ENCODE peak calls at places on chromosomes 6 and 20, in six cellular contexts. One of them, this sample, is unnamed.

GRCh38 chr6:45830441-45831139 is 185.1 kb downstream of the CLIC5 start:
- DNase-seq in heart right ventricle: no peak
- DNase-seq in CD8-positive, alpha-beta memory T cell: no peak
- DNase-seq in transverse colon: peak; percentile 35
- DNase-seq in right atrium auricular region: no peak
- DNase-seq in aorta: no peak
- DNase-seq in this sample: no peak

GRCh38 chr6:25173951-25174474 is 105.2 kb upstream of the CARMIL1 start:
- DNase-seq in heart right ventricle: no peak
- DNase-seq in CD8-positive, alpha-beta memory T cell: no peak
- DNase-seq in transverse colon: no peak
- DNase-seq in right atrium auricular region: no peak
- DNase-seq in aorta: no peak
- DNase-seq in this sample: no peak

GRCh38 chr6:90691823-90692222 is 105.0 kb upstream of the MAP3K7 start:
- DNase-seq in heart right ventricle: no peak
- DNase-seq in CD8-positive, alpha-beta memory T cell: no peak
- DNase-seq in transverse colon: no peak
- DNase-seq in right atrium auricular region: no peak
- DNase-seq in aorta: no peak
- DNase-seq in this sample: no peak

GRCh38 chr6:169132361-169132895 is 121.2 kb downstream of the THBS2 start:
- DNase-seq in heart right ventricle: no peak
- DNase-seq in CD8-positive, alpha-beta memory T cell: no peak
- DNase-seq in transverse colon: no peak
- DNase-seq in right atrium auricular region: no peak
- DNase-seq in aorta: no peak
- DNase-seq in this sample: no peak

GRCh38 chr6:149293244-149293643 is 24.3 kb upstream of the TAB2 start:
- DNase-seq in heart right ventricle: no peak
- DNase-seq in CD8-positive, alpha-beta memory T cell: no peak
- DNase-seq in transverse colon: no peak
- DNase-seq in right atrium auricular region: no peak
- DNase-seq in aorta: no peak
- DNase-seq in this sample: no peak

GRCh38 chr6:70221025-70221714 is 81.7 kb downstream of the COL9A1 start:
- DNase-seq in heart right ventricle: no peak
- DNase-seq in CD8-positive, alpha-beta memory T cell: no peak
- DNase-seq in transverse colon: no peak
- DNase-seq in right atrium auricular region: no peak
- DNase-seq in aorta: no peak
- DNase-seq in this sample: no peak

GRCh38 chr6:86937219-86938079 is at the start of gene HTR1E:
- DNase-seq in heart right ventricle: no peak
- DNase-seq in CD8-positive, alpha-beta memory T cell: no peak
- DNase-seq in transverse colon: no peak
- DNase-seq in right atrium auricular region: no peak
- DNase-seq in aorta: no peak
- DNase-seq in this sample: peak; percentile 62

GRCh38 chr6:25418463-25419052 is 139.4 kb downstream of the CARMIL1 start:
- DNase-seq in heart right ventricle: no peak
- DNase-seq in CD8-positive, alpha-beta memory T cell: no peak
- DNase-seq in transverse colon: no peak
- DNase-seq in right atrium auricular region: no peak
- DNase-seq in aorta: no peak
- DNase-seq in this sample: no peak

GRCh38 chr6:83597511-83597910 is 85.2 kb downstream of the PRSS35 start:
- DNase-seq in heart right ventricle: no peak
- DNase-seq in CD8-positive, alpha-beta memory T cell: no peak
- DNase-seq in transverse colon: no peak
- DNase-seq in right atrium auricular region: no peak
- DNase-seq in aorta: no peak
- DNase-seq in this sample: no peak

GRCh38 chr20:58150772-58151171 is 77.7 kb downstream of the ANKRD60 start:
- DNase-seq in heart right ventricle: no peak
- DNase-seq in CD8-positive, alpha-beta memory T cell: no peak
- DNase-seq in transverse colon: peak; percentile 63
- DNase-seq in right atrium auricular region: no peak
- DNase-seq in aorta: no peak
- DNase-seq in this sample: peak; percentile 72

GRCh38 chr6:156840606-156841005 is 63.4 kb downstream of the ARID1B start:
- DNase-seq in heart right ventricle: no peak
- DNase-seq in CD8-positive, alpha-beta memory T cell: no peak
- DNase-seq in transverse colon: no peak
- DNase-seq in right atrium auricular region: no peak
- DNase-seq in aorta: no peak
- DNase-seq in this sample: no peak

GRCh38 chr20:63520594-63520938 is at the start of gene PPDPF:
- DNase-seq in heart right ventricle: peak; percentile 89
- DNase-seq in CD8-positive, alpha-beta memory T cell: peak; percentile 79
- DNase-seq in transverse colon: peak; percentile 89
- DNase-seq in right atrium auricular region: peak; percentile 85
- DNase-seq in aorta: no peak
- DNase-seq in this sample: peak; percentile 96

GRCh38 chr6:85660181-85660611 is 17.5 kb upstream of the SYNCRIP start:
- DNase-seq in heart right ventricle: no peak
- DNase-seq in CD8-positive, alpha-beta memory T cell: no peak
- DNase-seq in transverse colon: no peak
- DNase-seq in right atrium auricular region: no peak
- DNase-seq in aorta: no peak
- DNase-seq in this sample: no peak

GRCh38 chr6:117629119-117629518 is 26.8 kb upstream of the GOPC start:
- DNase-seq in heart right ventricle: no peak
- DNase-seq in CD8-positive, alpha-beta memory T cell: no peak
- DNase-seq in transverse colon: no peak
- DNase-seq in right atrium auricular region: no peak
- DNase-seq in aorta: no peak
- DNase-seq in this sample: no peak

GRCh38 chr6:139568956-139569538 is 194.6 kb upstream of the CITED2 start:
- DNase-seq in heart right ventricle: no peak
- DNase-seq in CD8-positive, alpha-beta memory T cell: no peak
- DNase-seq in transverse colon: no peak
- DNase-seq in right atrium auricular region: no peak
- DNase-seq in aorta: no peak
- DNase-seq in this sample: no peak

GRCh38 chr6:80508885-80509630 is 402.6 kb downstream of the BCKDHB start:
- DNase-seq in heart right ventricle: no peak
- DNase-seq in CD8-positive, alpha-beta memory T cell: no peak
- DNase-seq in transverse colon: no peak
- DNase-seq in right atrium auricular region: no peak
- DNase-seq in aorta: no peak
- DNase-seq in this sample: no peak

GRCh38 chr6:161374971-161375873 is 101.4 kb upstream of the AGPAT4 start:
- DNase-seq in heart right ventricle: peak; percentile 48
- DNase-seq in CD8-positive, alpha-beta memory T cell: no peak
- DNase-seq in transverse colon: peak; percentile 85
- DNase-seq in right atrium auricular region: peak; percentile 78
- DNase-seq in aorta: peak; percentile 91
- DNase-seq in this sample: peak; percentile 88

GRCh38 chr6:97668716-97669115 is 385.7 kb upstream of the MMS22L start:
- DNase-seq in heart right ventricle: peak; percentile 14
- DNase-seq in CD8-positive, alpha-beta memory T cell: no peak
- DNase-seq in transverse colon: no peak
- DNase-seq in right atrium auricular region: no peak
- DNase-seq in aorta: no peak
- DNase-seq in this sample: no peak

GRCh38 chr6:3664641-3665041 is 86.9 kb downstream of the PXDC1 start:
- DNase-seq in heart right ventricle: no peak
- DNase-seq in CD8-positive, alpha-beta memory T cell: no peak
- DNase-seq in transverse colon: no peak
- DNase-seq in right atrium auricular region: no peak
- DNase-seq in aorta: no peak
- DNase-seq in this sample: no peak

GRCh38 chr6:150456466-150456865 is 87.7 kb downstream of the IYD start:
- DNase-seq in heart right ventricle: no peak
- DNase-seq in CD8-positive, alpha-beta memory T cell: no peak
- DNase-seq in transverse colon: no peak
- DNase-seq in right atrium auricular region: no peak
- DNase-seq in aorta: no peak
- DNase-seq in this sample: no peak

GRCh38 chr20:64074184-64074789 is 5.0 kb downstream of the RGS19 start:
- DNase-seq in heart right ventricle: no peak
- DNase-seq in CD8-positive, alpha-beta memory T cell: no peak
- DNase-seq in transverse colon: no peak
- DNase-seq in right atrium auricular region: no peak
- DNase-seq in aorta: no peak
- DNase-seq in this sample: no peak

GRCh38 chr20:44228465-44229258 is 18.1 kb upstream of the OSER1 start:
- DNase-seq in heart right ventricle: no peak
- DNase-seq in CD8-positive, alpha-beta memory T cell: no peak
- DNase-seq in transverse colon: no peak
- DNase-seq in right atrium auricular region: no peak
- DNase-seq in aorta: no peak
- DNase-seq in this sample: no peak

GRCh38 chr6:82608777-82609176 is 245.2 kb downstream of the TPBG start:
- DNase-seq in heart right ventricle: no peak
- DNase-seq in CD8-positive, alpha-beta memory T cell: no peak
- DNase-seq in transverse colon: no peak
- DNase-seq in right atrium auricular region: no peak
- DNase-seq in aorta: no peak
- DNase-seq in this sample: no peak

GRCh38 chr6:32852018-32852843 is 1.3 kb downstream of the TAP1 start:
- DNase-seq in heart right ventricle: no peak
- DNase-seq in CD8-positive, alpha-beta memory T cell: peak; percentile 23
- DNase-seq in transverse colon: peak; percentile 68
- DNase-seq in right atrium auricular region: peak; percentile 68
- DNase-seq in aorta: peak; percentile 68
- DNase-seq in this sample: peak; percentile 84

GRCh38 chr20:59439243-59439642 is 138.8 kb downstream of the EDN3 start:
- DNase-seq in heart right ventricle: no peak
- DNase-seq in CD8-positive, alpha-beta memory T cell: no peak
- DNase-seq in transverse colon: no peak
- DNase-seq in right atrium auricular region: no peak
- DNase-seq in aorta: no peak
- DNase-seq in this sample: no peak

GRCh38 chr20:59443558-59443957 is 143.1 kb downstream of the EDN3 start:
- DNase-seq in heart right ventricle: no peak
- DNase-seq in CD8-positive, alpha-beta memory T cell: no peak
- DNase-seq in transverse colon: no peak
- DNase-seq in right atrium auricular region: no peak
- DNase-seq in aorta: no peak
- DNase-seq in this sample: no peak

GRCh38 chr20:59438201-59438600 is 137.8 kb downstream of the EDN3 start:
- DNase-seq in heart right ventricle: no peak
- DNase-seq in CD8-positive, alpha-beta memory T cell: no peak
- DNase-seq in transverse colon: no peak
- DNase-seq in right atrium auricular region: no peak
- DNase-seq in aorta: no peak
- DNase-seq in this sample: no peak

GRCh38 chr20:59441306-59441705 is 140.9 kb downstream of the EDN3 start:
- DNase-seq in heart right ventricle: no peak
- DNase-seq in CD8-positive, alpha-beta memory T cell: no peak
- DNase-seq in transverse colon: no peak
- DNase-seq in right atrium auricular region: no peak
- DNase-seq in aorta: no peak
- DNase-seq in this sample: no peak

GRCh38 chr20:59441860-59442810 is 141.7 kb downstream of the EDN3 start:
- DNase-seq in heart right ventricle: no peak
- DNase-seq in CD8-positive, alpha-beta memory T cell: no peak
- DNase-seq in transverse colon: no peak
- DNase-seq in right atrium auricular region: no peak
- DNase-seq in aorta: no peak
- DNase-seq in this sample: no peak
- H3K4me3 ChIP-seq in heart right ventricle: no peak overlapping the region
- H3K4me3 ChIP-seq in CD8-positive, alpha-beta memory T cell: no peak overlapping the region
- H3K4me3 ChIP-seq in transverse colon: no peak overlapping the region
- H3K4me3 ChIP-seq in right atrium auricular region: no peak overlapping the region
- H3K4me3 ChIP-seq in aorta: no peak overlapping the region
- H3K4me3 ChIP-seq in this sample: no peak overlapping the region

GRCh38 chr6:15308445-15309213 is 62.8 kb downstream of the JARID2 start:
- DNase-seq in heart right ventricle: no peak
- DNase-seq in CD8-positive, alpha-beta memory T cell: no peak
- DNase-seq in transverse colon: no peak
- DNase-seq in right atrium auricular region: no peak
- DNase-seq in aorta: no peak
- DNase-seq in this sample: no peak
- H3K27ac ChIP-seq in heart right ventricle: no peak overlapping the region
- H3K27ac ChIP-seq in CD8-positive, alpha-beta memory T cell: no peak overlapping the region
- H3K27ac ChIP-seq in transverse colon: no peak overlapping the region
- H3K27ac ChIP-seq in right atrium auricular region: no peak overlapping the region
- H3K27ac ChIP-seq in aorta: no peak overlapping the region
- H3K27ac ChIP-seq in this sample: no peak overlapping the region

DNA sequence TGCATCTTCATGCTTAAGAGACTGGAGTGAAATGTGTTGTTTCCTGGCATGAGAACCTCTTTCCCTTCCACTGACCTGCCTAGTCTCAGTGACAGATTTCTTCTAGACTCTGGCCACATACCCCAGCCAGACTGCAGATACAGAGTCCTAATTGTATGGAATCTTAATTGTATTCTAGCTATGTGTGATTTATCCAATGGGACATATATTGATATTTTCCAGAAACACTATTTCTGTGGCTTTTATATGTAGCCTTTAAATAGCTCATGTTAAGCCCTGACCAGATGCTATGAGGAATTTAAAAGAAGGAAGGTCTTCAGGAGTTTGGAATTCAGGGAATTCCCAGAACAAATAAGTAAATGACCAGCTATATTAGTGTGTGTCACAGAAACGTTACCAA is 99.0 kb downstream of the FIG4 start:
- DNase-seq in heart right ventricle: no peak
- DNase-seq in CD8-positive, alpha-beta memory T cell: no peak
- DNase-seq in transverse colon: no peak
- DNase-seq in right atrium auricular region: no peak
- DNase-seq in aorta: no peak
- DNase-seq in this sample: no peak
- H3K4me1 ChIP-seq in heart right ventricle: no peaks in the 10 kb centered on the region
- H3K4me1 ChIP-seq in CD8-positive, alpha-beta memory T cell: no peaks in the 10 kb centered on the region
- H3K4me1 ChIP-seq in transverse colon: no peaks in the 10 kb centered on the region
- H3K4me1 ChIP-seq in right atrium auricular region: peaks cover 18% of the 10 kb centered on the region
- H3K4me1 ChIP-seq in aorta: no peaks in the 10 kb centered on the region
- H3K4me1 ChIP-seq in this sample: peaks cover 3% of the 10 kb centered on the region

DNA sequence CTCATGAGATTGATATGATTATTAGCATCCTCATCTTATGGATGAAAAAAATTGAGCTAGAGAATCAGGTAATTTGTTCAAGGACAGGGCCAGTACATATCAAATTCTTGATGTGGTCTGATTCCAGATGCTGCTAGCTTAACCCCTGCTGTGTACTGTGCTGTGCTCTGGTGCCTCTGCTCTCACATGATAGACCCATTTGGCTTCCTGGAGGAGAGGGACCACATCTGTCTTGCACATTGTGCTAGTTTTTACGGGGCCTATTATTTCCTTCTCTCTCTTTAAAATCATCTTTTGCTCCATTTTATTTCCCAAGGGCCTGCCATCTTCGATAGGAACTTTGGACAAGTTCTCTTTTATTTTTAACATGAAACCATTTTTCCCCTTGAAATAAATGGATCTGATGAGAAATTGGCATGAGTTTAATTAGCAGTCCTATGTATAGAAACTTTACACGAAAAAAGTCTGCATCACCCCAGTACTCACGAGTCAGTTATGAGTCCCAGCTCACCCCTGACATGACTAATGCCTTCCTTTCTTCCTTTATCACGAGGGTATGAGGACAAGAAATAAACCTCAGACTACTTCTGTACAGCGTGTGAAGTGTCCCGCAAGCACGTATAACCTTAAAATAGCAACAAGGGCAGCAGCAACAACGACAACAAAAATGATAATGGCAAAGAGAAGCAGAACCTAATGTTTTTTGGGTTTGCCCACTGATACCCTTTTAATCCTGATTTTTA is 26.5 kb downstream of the CD109 start:
- DNase-seq in heart right ventricle: no peak
- DNase-seq in CD8-positive, alpha-beta memory T cell: no peak
- DNase-seq in transverse colon: no peak
- DNase-seq in right atrium auricular region: no peak
- DNase-seq in aorta: no peak
- DNase-seq in this sample: no peak
- H3K4me3 ChIP-seq in heart right ventricle: no peak overlapping the region
- H3K4me3 ChIP-seq in CD8-positive, alpha-beta memory T cell: no peak overlapping the region
- H3K4me3 ChIP-seq in transverse colon: no peak overlapping the region
- H3K4me3 ChIP-seq in right atrium auricular region: no peak overlapping the region
- H3K4me3 ChIP-seq in aorta: no peak overlapping the region
- H3K4me3 ChIP-seq in this sample: no peak overlapping the region